ENCODE peak calls at places on chromosomes 16 and 17, in four cellular contexts. W is suprapubic skin, Y is upper lobe of left lung, Z is H1. R is an unnamed sample.
A peak's percentile ranks its signal among the peaks of the same experiment; 100 is the strongest.

GRCh38 chr16:555528-556478 is 4.4 kb upstream of the PRR35 start:
- DNase-seq in Z (no peak), Y (no peak), W (no peak), R (no peak)

GRCh38 chr16:1105888-1106620 is 10.0 kb upstream of the C1QTNF8 start:
- DNase-seq in Y (peak; percentile 89), Z (no peak), W (no peak), R (peak; percentile 73)

GRCh38 chr16:88453621-88454314 is 688 bp downstream of the ZFPM1 start:
- DNase-seq in Y (peak; percentile 90), Z (no peak), W (no peak), R (no peak)

GRCh38 chr17:63196772-63197335 is 230.8 kb downstream of the TANC2 start:
- DNase-seq in Y (no peak), Z (no peak), W (no peak), R (no peak)

GRCh38 chr17:70661342-70662222 is 492.2 kb downstream of the KCNJ2 start:
- DNase-seq in Z (no peak), Y (no peak), W (no peak), R (no peak)

GRCh38 chr17:70569131-70569530 is 399.8 kb downstream of the KCNJ2 start:
- DNase-seq in W (no peak), Y (no peak), Z (no peak), R (no peak)

GRCh38 chr16:24841291-24841690 is 4.5 kb upstream of the SLC5A11 start:
- DNase-seq in Z (no peak), W (no peak), Y (no peak), R (no peak)

GRCh38 chr16:49158029-49158642 is 123.5 kb downstream of the CBLN1 start:
- DNase-seq in W (no peak), Z (no peak), Y (no peak), R (no peak)

GRCh38 chr17:77628035-77628434 is 330.5 kb upstream of the TNRC6C start:
- DNase-seq in W (no peak), Z (no peak), Y (no peak), R (no peak)

GRCh38 chr16:27290582-27290981 is 22.0 kb upstream of the NSMCE1 start:
- DNase-seq in W (no peak), Y (no peak), Z (no peak), R (no peak)

GRCh38 chr17:43698678-43699437 is 37.1 kb upstream of the MEOX1 start:
- DNase-seq in Z (no peak), W (no peak), Y (no peak), R (no peak)
- TF ChIP-seq EP300 in Z (no peak), W (no peak), Y (no peak), R (no peak)

GRCh38 chr16:83418565-83418964 is 389.2 kb upstream of the HSBP1 start:
- DNase-seq in Y (no peak), Z (no peak), W (no peak), R (no peak)
- TF ChIP-seq CTCF in Y (no peak), Z (no peak), W (no peak), R (no peak)

GRCh38 chr16:81797443-81797842 is 18.4 kb downstream of the PLCG2 start:
- DNase-seq in Z (no peak), W (no peak), Y (no peak), R (no peak)

GRCh38 chr16:81796035-81796434 is 16.9 kb downstream of the PLCG2 start:
- DNase-seq in Y (no peak), Z (no peak), W (no peak), R (no peak)

GRCh38 chr16:81796585-81797346 is 17.7 kb downstream of the PLCG2 start:
- DNase-seq in W (no peak), Y (no peak), Z (no peak), R (no peak)

GRCh38 chr16:81798311-81799137 is 19.4 kb downstream of the PLCG2 start:
- DNase-seq in Y (no peak), Z (no peak), W (no peak), R (no peak)

GRCh38 chr16:81799138-81799504 is 20.0 kb downstream of the PLCG2 start:
- DNase-seq in W (no peak), Z (no peak), Y (no peak), R (no peak)
- H3K4me3 ChIP-seq in W (no peak overlapping the region), Z (no peak overlapping the region), Y (no peak overlapping the region), R (no peak overlapping the region)

GRCh38 chr17:44807817-44808155 is 22.3 kb downstream of the GJC1 start:
- DNase-seq in Y (no peak), W (no peak), Z (no peak), R (no peak)

GRCh38 chr17:44807093-44807816 is 22.8 kb downstream of the GJC1 start:
- DNase-seq in Z (no peak), Y (no peak), W (no peak), R (no peak)

GRCh38 chr17:44801880-44802279 is 28.2 kb downstream of the GJC1 start:
- DNase-seq in Y (no peak), Z (no peak), W (no peak), R (no peak)

GRCh38 chr17:44808156-44808555 is 21.9 kb downstream of the GJC1 start:
- DNase-seq in W (no peak), Y (no peak), Z (no peak), R (no peak)

GRCh38 chr17:44804301-44805061 is 25.6 kb downstream of the GJC1 start:
- DNase-seq in W (no peak), Z (no peak), Y (no peak), R (no peak)
- TF ChIP-seq EP300 in W (no peak), Z (no peak), Y (no peak), R (peak; percentile 66)